ENCODE peak calls at places on chromosomes 6 and 20, in ten cellular contexts. One of them, this sample, is unnamed.
A peak's percentile ranks its signal among the peaks of the same experiment; 100 is the strongest.

GRCh38 chr6:21595951-21596378 is 2.4 kb downstream of the SOX4 start:
- DNase-seq in RWPE1: peak; percentile 17
- DNase-seq in neural progenitor cell: peak; percentile 43
- DNase-seq in left ventricle myocardium inferior: no peak
- DNase-seq in fibroblast of pulmonary artery: no peak
- DNase-seq in ovary: peak; percentile 56
- DNase-seq in mesothelial cell of epicardium: no peak
- DNase-seq in nephron progenitor cell: peak; percentile 50
- DNase-seq in tibial artery: no peak
- DNase-seq in epithelial cell of esophagus: no peak
- DNase-seq in this sample: no peak

GRCh38 chr20:58028123-58028522 is 200.3 kb downstream of the ANKRD60 start:
- DNase-seq in ovary: no peak
- DNase-seq in neural progenitor cell: peak; percentile 63
- DNase-seq in mesothelial cell of epicardium: no peak
- DNase-seq in epithelial cell of esophagus: no peak
- DNase-seq in fibroblast of pulmonary artery: no peak
- DNase-seq in RWPE1: no peak
- DNase-seq in left ventricle myocardium inferior: no peak
- DNase-seq in nephron progenitor cell: peak; percentile 55
- DNase-seq in tibial artery: no peak
- DNase-seq in this sample: no peak

GRCh38 chr6:136738178-136739057 is 53.9 kb downstream of the MAP3K5 start:
- DNase-seq in epithelial cell of esophagus: no peak
- DNase-seq in nephron progenitor cell: no peak
- DNase-seq in mesothelial cell of epicardium: no peak
- DNase-seq in RWPE1: no peak
- DNase-seq in fibroblast of pulmonary artery: peak; percentile 62
- DNase-seq in neural progenitor cell: no peak
- DNase-seq in tibial artery: no peak
- DNase-seq in left ventricle myocardium inferior: no peak
- DNase-seq in ovary: peak; percentile 58
- DNase-seq in this sample: peak; percentile 42

GRCh38 chr20:19457551-19457950 is 245.1 kb downstream of the SLC24A3 start:
- DNase-seq in fibroblast of pulmonary artery: no peak
- DNase-seq in tibial artery: no peak
- DNase-seq in nephron progenitor cell: no peak
- DNase-seq in mesothelial cell of epicardium: no peak
- DNase-seq in RWPE1: no peak
- DNase-seq in epithelial cell of esophagus: no peak
- DNase-seq in neural progenitor cell: no peak
- DNase-seq in left ventricle myocardium inferior: no peak
- DNase-seq in ovary: no peak
- DNase-seq in this sample: no peak

GRCh38 chr20:32062776-32063170 is 10.7 kb downstream of the HCK start:
- DNase-seq in nephron progenitor cell: no peak
- DNase-seq in mesothelial cell of epicardium: no peak
- DNase-seq in RWPE1: no peak
- DNase-seq in left ventricle myocardium inferior: peak; percentile 59
- DNase-seq in ovary: no peak
- DNase-seq in epithelial cell of esophagus: no peak
- DNase-seq in fibroblast of pulmonary artery: no peak
- DNase-seq in tibial artery: peak; percentile 78
- DNase-seq in neural progenitor cell: no peak
- DNase-seq in this sample: no peak

GRCh38 chr6:161228911-161229591 is 44.8 kb downstream of the AGPAT4 start:
- DNase-seq in RWPE1: peak; percentile 56
- DNase-seq in ovary: no peak
- DNase-seq in neural progenitor cell: peak; percentile 22
- DNase-seq in mesothelial cell of epicardium: no peak
- DNase-seq in nephron progenitor cell: no peak
- DNase-seq in fibroblast of pulmonary artery: peak; percentile 82
- DNase-seq in epithelial cell of esophagus: peak; percentile 86
- DNase-seq in tibial artery: no peak
- DNase-seq in left ventricle myocardium inferior: no peak
- DNase-seq in this sample: peak; percentile 37

GRCh38 chr6:170344631-170345576 is 38.3 kb downstream of the FAM120B start:
- DNase-seq in ovary: no peak
- DNase-seq in left ventricle myocardium inferior: no peak
- DNase-seq in epithelial cell of esophagus: peak; percentile 67
- DNase-seq in nephron progenitor cell: no peak
- DNase-seq in fibroblast of pulmonary artery: peak; percentile 84
- DNase-seq in tibial artery: no peak
- DNase-seq in RWPE1: peak; percentile 74
- DNase-seq in mesothelial cell of epicardium: no peak
- DNase-seq in neural progenitor cell: no peak
- DNase-seq in this sample: peak; percentile 60

GRCh38 chr20:33240923-33241322 is 5.1 kb downstream of the BPIFA1 start:
- DNase-seq in nephron progenitor cell: no peak
- DNase-seq in mesothelial cell of epicardium: no peak
- DNase-seq in RWPE1: no peak
- DNase-seq in fibroblast of pulmonary artery: no peak
- DNase-seq in left ventricle myocardium inferior: no peak
- DNase-seq in tibial artery: no peak
- DNase-seq in neural progenitor cell: no peak
- DNase-seq in epithelial cell of esophagus: no peak
- DNase-seq in ovary: no peak
- DNase-seq in this sample: no peak

GRCh38 chr6:159360306-159360705 is 191.1 kb downstream of the FNDC1 start:
- DNase-seq in RWPE1: no peak
- DNase-seq in fibroblast of pulmonary artery: no peak
- DNase-seq in neural progenitor cell: no peak
- DNase-seq in ovary: no peak
- DNase-seq in nephron progenitor cell: no peak
- DNase-seq in mesothelial cell of epicardium: no peak
- DNase-seq in tibial artery: no peak
- DNase-seq in epithelial cell of esophagus: peak; percentile 2
- DNase-seq in left ventricle myocardium inferior: no peak
- DNase-seq in this sample: no peak

DNA sequence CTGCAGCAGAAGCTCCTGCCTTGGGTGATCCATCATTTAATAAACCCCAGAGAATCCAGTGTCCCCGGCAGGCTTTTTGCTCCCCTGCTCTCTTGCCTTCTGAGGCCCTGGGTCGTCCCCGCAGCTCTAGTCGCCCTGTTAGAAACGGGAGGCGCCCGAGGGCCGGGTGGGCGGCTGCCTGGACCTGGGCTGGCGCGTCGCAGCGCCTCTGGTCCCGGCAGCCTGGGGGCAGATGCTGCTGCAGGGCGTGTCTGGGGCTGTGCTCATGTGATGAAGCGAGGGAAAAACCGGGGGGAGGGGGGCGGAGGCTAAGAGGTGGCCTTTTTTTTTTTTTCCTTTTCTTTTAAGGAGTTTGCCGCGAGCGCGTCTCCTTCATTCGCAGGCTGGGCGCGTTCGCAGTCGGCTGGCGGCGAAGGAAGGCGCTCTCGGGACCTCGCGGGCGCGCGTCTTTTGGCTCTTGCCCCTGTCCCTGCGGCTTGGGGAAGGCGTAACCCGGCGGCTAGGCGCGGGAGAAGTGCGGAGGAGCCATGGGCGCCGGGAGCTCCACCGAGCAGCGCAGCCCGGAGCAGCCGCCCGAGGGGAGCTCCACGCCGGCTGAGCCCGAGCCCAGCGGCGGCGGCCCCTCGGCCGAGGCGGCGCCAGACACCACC is 394 bp downstream of the AKAP12 start:
- DNase-seq in epithelial cell of esophagus: peak; percentile 29
- DNase-seq in nephron progenitor cell: peak; percentile 84
- DNase-seq in tibial artery: peak; percentile 94
- DNase-seq in fibroblast of pulmonary artery: peak; percentile 78
- DNase-seq in mesothelial cell of epicardium: peak; percentile 87
- DNase-seq in neural progenitor cell: peak; percentile 96
- DNase-seq in ovary: peak; percentile 85
- DNase-seq in left ventricle myocardium inferior: peak; percentile 84
- DNase-seq in RWPE1: peak; percentile 44
- DNase-seq in this sample: peak; percentile 85
- TF ChIP-seq CTCF in epithelial cell of esophagus: no peak
- TF ChIP-seq CTCF in nephron progenitor cell: no peak
- TF ChIP-seq CTCF in tibial artery: no peak
- TF ChIP-seq CTCF in fibroblast of pulmonary artery: no peak
- TF ChIP-seq CTCF in mesothelial cell of epicardium: no peak
- TF ChIP-seq CTCF in neural progenitor cell: peak; percentile 11
- TF ChIP-seq CTCF in ovary: no peak
- TF ChIP-seq CTCF in left ventricle myocardium inferior: no peak
- TF ChIP-seq CTCF in RWPE1: no peak
- TF ChIP-seq CTCF in this sample: peak; percentile 33

DNA sequence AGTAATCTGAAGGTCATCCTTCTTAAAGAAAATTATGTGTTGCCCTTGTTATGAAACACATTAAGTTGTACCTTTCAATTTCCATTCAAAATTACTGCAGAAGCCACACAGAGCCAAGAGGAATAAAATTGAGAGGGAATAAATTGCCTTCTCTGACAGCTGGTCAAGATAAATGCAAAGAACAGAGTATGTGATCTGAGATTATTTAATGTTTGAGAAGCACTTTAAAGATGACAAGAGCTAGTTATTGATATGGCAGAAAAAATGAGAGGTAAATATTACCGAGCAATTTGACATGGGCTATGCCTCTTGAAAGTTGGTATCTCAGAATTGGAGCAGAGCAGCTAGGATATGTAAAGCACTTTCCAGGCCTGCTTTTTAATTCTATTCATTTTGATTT is 61.5 kb downstream of the TRDN start:
- DNase-seq in left ventricle myocardium inferior: no peak
- DNase-seq in RWPE1: no peak
- DNase-seq in nephron progenitor cell: no peak
- DNase-seq in fibroblast of pulmonary artery: no peak
- DNase-seq in tibial artery: no peak
- DNase-seq in mesothelial cell of epicardium: no peak
- DNase-seq in neural progenitor cell: no peak
- DNase-seq in epithelial cell of esophagus: no peak
- DNase-seq in ovary: no peak
- DNase-seq in this sample: no peak
- TF ChIP-seq CTCF in left ventricle myocardium inferior: no peak
- TF ChIP-seq CTCF in RWPE1: no peak
- TF ChIP-seq CTCF in nephron progenitor cell: no peak
- TF ChIP-seq CTCF in fibroblast of pulmonary artery: no peak
- TF ChIP-seq CTCF in tibial artery: no peak
- TF ChIP-seq CTCF in mesothelial cell of epicardium: no peak
- TF ChIP-seq CTCF in neural progenitor cell: no peak
- TF ChIP-seq CTCF in epithelial cell of esophagus: no peak
- TF ChIP-seq CTCF in ovary: no peak
- TF ChIP-seq CTCF in this sample: no peak

DNA sequence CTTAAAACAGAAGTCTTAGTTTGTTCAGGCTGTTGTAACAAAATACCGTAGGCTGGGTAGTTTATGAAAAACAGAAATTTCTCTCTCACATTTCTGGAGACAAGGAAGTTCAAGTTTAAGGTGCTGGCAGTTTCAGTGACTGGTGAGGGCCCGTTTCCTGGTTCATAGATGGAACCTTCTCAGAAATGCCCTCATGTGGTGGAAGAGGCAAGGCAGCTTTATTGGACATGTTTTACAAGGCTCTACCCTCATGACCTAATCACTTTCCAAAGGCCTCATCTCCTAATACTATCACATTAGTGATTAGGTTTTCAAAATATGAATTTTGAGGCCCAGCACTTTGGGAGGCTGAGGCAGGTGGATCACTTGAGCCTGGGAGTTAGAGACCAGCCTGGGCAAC is 2.4 kb downstream of the HEBP2 start:
- DNase-seq in tibial artery: no peak
- DNase-seq in nephron progenitor cell: no peak
- DNase-seq in left ventricle myocardium inferior: no peak
- DNase-seq in RWPE1: no peak
- DNase-seq in mesothelial cell of epicardium: no peak
- DNase-seq in fibroblast of pulmonary artery: no peak
- DNase-seq in ovary: no peak
- DNase-seq in epithelial cell of esophagus: peak; percentile 41
- DNase-seq in neural progenitor cell: no peak
- DNase-seq in this sample: no peak
- TF ChIP-seq CTCF in tibial artery: no peak
- TF ChIP-seq CTCF in nephron progenitor cell: no peak
- TF ChIP-seq CTCF in left ventricle myocardium inferior: no peak
- TF ChIP-seq CTCF in RWPE1: no peak
- TF ChIP-seq CTCF in mesothelial cell of epicardium: no peak
- TF ChIP-seq CTCF in fibroblast of pulmonary artery: no peak
- TF ChIP-seq CTCF in ovary: no peak
- TF ChIP-seq CTCF in epithelial cell of esophagus: peak; percentile 32
- TF ChIP-seq CTCF in neural progenitor cell: no peak
- TF ChIP-seq CTCF in this sample: no peak

GRCh38 chr6:17588011-17588410 is 12.1 kb upstream of the FAM8A1 start:
- DNase-seq in tibial artery: no peak
- DNase-seq in fibroblast of pulmonary artery: no peak
- DNase-seq in neural progenitor cell: no peak
- DNase-seq in left ventricle myocardium inferior: no peak
- DNase-seq in RWPE1: no peak
- DNase-seq in mesothelial cell of epicardium: no peak
- DNase-seq in nephron progenitor cell: no peak
- DNase-seq in ovary: no peak
- DNase-seq in epithelial cell of esophagus: no peak
- DNase-seq in this sample: no peak

GRCh38 chr6:17584241-17584803 is 15.8 kb upstream of the FAM8A1 start:
- DNase-seq in RWPE1: peak; percentile 66
- DNase-seq in tibial artery: no peak
- DNase-seq in mesothelial cell of epicardium: no peak
- DNase-seq in nephron progenitor cell: no peak
- DNase-seq in ovary: no peak
- DNase-seq in neural progenitor cell: peak; percentile 74
- DNase-seq in epithelial cell of esophagus: peak; percentile 75
- DNase-seq in left ventricle myocardium inferior: no peak
- DNase-seq in fibroblast of pulmonary artery: peak; percentile 89
- DNase-seq in this sample: no peak

GRCh38 chr6:17589402-17590116 is 10.5 kb upstream of the FAM8A1 start:
- DNase-seq in RWPE1: peak; percentile 84
- DNase-seq in ovary: no peak
- DNase-seq in fibroblast of pulmonary artery: peak; percentile 81
- DNase-seq in tibial artery: no peak
- DNase-seq in mesothelial cell of epicardium: no peak
- DNase-seq in neural progenitor cell: peak; percentile 11
- DNase-seq in nephron progenitor cell: no peak
- DNase-seq in left ventricle myocardium inferior: no peak
- DNase-seq in epithelial cell of esophagus: peak; percentile 96
- DNase-seq in this sample: no peak

GRCh38 chr6:17583811-17584210 is 16.3 kb upstream of the FAM8A1 start:
- DNase-seq in ovary: no peak
- DNase-seq in fibroblast of pulmonary artery: peak; percentile 64
- DNase-seq in mesothelial cell of epicardium: no peak
- DNase-seq in epithelial cell of esophagus: peak; percentile 14
- DNase-seq in RWPE1: no peak
- DNase-seq in nephron progenitor cell: no peak
- DNase-seq in left ventricle myocardium inferior: no peak
- DNase-seq in neural progenitor cell: no peak
- DNase-seq in tibial artery: no peak
- DNase-seq in this sample: peak; percentile 37

DNA sequence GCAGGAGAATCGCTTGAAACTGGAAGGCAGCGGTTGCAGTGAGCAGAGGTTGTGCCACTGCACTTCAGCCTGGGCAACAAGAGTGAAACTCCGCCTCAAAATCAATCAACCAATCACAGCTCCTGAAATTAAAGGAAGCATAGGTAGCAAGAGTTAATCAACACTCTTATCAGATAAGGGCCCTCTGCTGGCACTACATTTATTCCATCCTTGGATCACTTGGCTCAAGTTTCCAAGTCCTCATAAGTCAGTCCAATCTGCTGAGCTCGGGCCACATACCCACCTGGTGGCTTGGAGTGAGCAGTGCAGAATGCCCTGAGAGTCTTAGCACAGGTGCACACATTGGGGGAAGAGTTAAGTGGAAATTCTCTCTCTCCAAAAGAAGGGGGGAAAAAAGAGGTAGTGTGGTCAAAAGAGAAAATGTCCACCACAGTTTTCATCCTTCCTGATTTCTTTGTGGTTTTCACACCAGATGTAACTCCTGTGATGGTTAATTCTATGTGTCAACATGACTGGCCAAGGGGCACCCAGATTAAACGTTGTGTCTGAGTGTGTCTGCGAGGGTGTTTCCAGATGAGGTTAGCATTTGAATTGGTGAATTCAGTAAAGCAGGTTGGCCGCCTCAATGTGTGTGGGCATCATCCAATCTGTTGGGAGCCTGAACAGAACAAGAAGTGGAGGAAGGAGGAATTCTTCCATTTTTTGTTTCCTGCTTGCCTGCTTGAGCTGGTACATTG is 14.2 kb upstream of the FAM8A1 start:
- DNase-seq in tibial artery: no peak
- DNase-seq in fibroblast of pulmonary artery: no peak
- DNase-seq in left ventricle myocardium inferior: no peak
- DNase-seq in epithelial cell of esophagus: peak; percentile 53
- DNase-seq in RWPE1: peak; percentile 26
- DNase-seq in nephron progenitor cell: no peak
- DNase-seq in ovary: no peak
- DNase-seq in mesothelial cell of epicardium: no peak
- DNase-seq in neural progenitor cell: peak; percentile 8
- DNase-seq in this sample: no peak
- TF ChIP-seq CTCF in tibial artery: no peak
- TF ChIP-seq CTCF in fibroblast of pulmonary artery: peak; percentile 13
- TF ChIP-seq CTCF in left ventricle myocardium inferior: no peak
- TF ChIP-seq CTCF in epithelial cell of esophagus: peak; percentile 41
- TF ChIP-seq CTCF in RWPE1: no peak
- TF ChIP-seq CTCF in nephron progenitor cell: no peak
- TF ChIP-seq CTCF in ovary: no peak
- TF ChIP-seq CTCF in mesothelial cell of epicardium: peak; percentile 38
- TF ChIP-seq CTCF in neural progenitor cell: peak; percentile 19
- TF ChIP-seq CTCF in this sample: no peak

This sample was measured in uterus.